ENCODE peak calls at places on chromosomes 12 and 14, in eight cellular contexts. C, B, O, I, Q, L, V and F are unnamed samples.

GRCh38 chr12:54008260-54008552 is 579 bp upstream of the HOXC8 start:
- DNase-seq in C (no peak), B (no peak), O (no peak), I (no peak), Q (no peak), L (no peak), V (no peak), F (no peak)

GRCh38 chr14:68106456-68106855 is 286.9 kb downstream of the RAD51B start:
- DNase-seq in C (no peak), B (no peak), O (no peak), I (no peak), Q (no peak), L (peak), V (no peak), F (no peak)

GRCh38 chr14:79480212-79480611 is 731.1 kb downstream of the DIO2 start:
- DNase-seq in C (no peak), B (no peak), O (no peak), I (no peak), Q (no peak), L (no peak), V (no peak), F (no peak)

GRCh38 chr14:54251356-54251755 is 145.5 kb upstream of the CDKN3 start:
- DNase-seq in C (no peak), B (peak), O (no peak), I (peak), Q (no peak), L (peak), V (peak), F (no peak)

GRCh38 chr14:104732355-104732804 is 8.4 kb downstream of the ADSS1 start:
- DNase-seq in C (no peak), B (peak), O (peak), I (no peak), Q (no peak), L (peak), V (no peak), F (peak)

GRCh38 chr12:89453579-89453978 is 71.0 kb downstream of the GALNT4 start:
- DNase-seq in C (peak), B (no peak), O (no peak), I (no peak), Q (no peak), L (peak), V (peak), F (peak)

GRCh38 chr14:61925043-61925442 is 162.8 kb downstream of the SNAPC1 start:
- DNase-seq in C (peak), B (no peak), O (no peak), I (peak), Q (peak), L (peak), V (no peak), F (peak)

GRCh38 chr12:118714051-118714460 is 267.3 kb upstream of the SRRM4 start:
- DNase-seq in C (no peak), B (no peak), O (no peak), I (peak), Q (peak), L (no peak), V (no peak), F (peak)

GRCh38 chr12:481422-481821 is 21.7 kb downstream of the B4GALNT3 start:
- DNase-seq in C (peak), B (peak), O (no peak), I (no peak), Q (no peak), L (no peak), V (peak), F (no peak)

GRCh38 chr12:109741286-109741969 is 27.8 kb downstream of the FAM222A start:
- DNase-seq in C (no peak), B (peak), O (peak), I (no peak), Q (peak), L (no peak), V (no peak), F (no peak)

GRCh38 chr14:92867246-92867925 is 55.6 kb upstream of the CHGA start:
- DNase-seq in C (no peak), B (no peak), O (no peak), I (no peak), Q (no peak), L (no peak), V (no peak), F (no peak)

GRCh38 chr12:124036117-124037109 is 63.4 kb downstream of the ZNF664 start:
- DNase-seq in C (peak), B (peak), O (peak), I (peak), Q (peak), L (peak), V (peak), F (peak)

GRCh38 chr12:111084172-111084571 is 163.8 kb upstream of the MYL2 start:
- DNase-seq in C (no peak), B (no peak), O (no peak), I (no peak), Q (no peak), L (no peak), V (no peak), F (no peak)

GRCh38 chr12:118816296-118816695 is 165.0 kb upstream of the SRRM4 start:
- DNase-seq in C (no peak), B (no peak), O (no peak), I (no peak), Q (no peak), L (no peak), V (no peak), F (no peak)

GRCh38 chr12:77847665-77848431 is 17.2 kb downstream of the NAV3 start:
- DNase-seq in C (peak), B (no peak), O (no peak), I (peak), Q (no peak), L (peak), V (peak), F (peak)

GRCh38 chr12:89949457-89950195 is 241.0 kb upstream of the ATP2B1 start:
- DNase-seq in C (peak), B (no peak), O (no peak), I (peak), Q (no peak), L (peak), V (peak), F (peak)

GRCh38 chr12:14885718-14886201 is at the start of gene MGP:
- DNase-seq in C (peak), B (no peak), O (no peak), I (peak), Q (no peak), L (no peak), V (peak), F (peak)

GRCh38 chr12:116186482-116187157 is 90.9 kb downstream of the MED13L start:
- DNase-seq in C (no peak), B (no peak), O (no peak), I (no peak), Q (no peak), L (no peak), V (no peak), F (no peak)

GRCh38 chr12:49339464-49339861 is 2.5 kb upstream of the C1QL4 start:
- DNase-seq in C (no peak), B (peak), O (peak), I (no peak), Q (no peak), L (no peak), V (no peak), F (no peak)

GRCh38 chr12:39300799-39301198 is 142.1 kb downstream of the KIF21A start:
- DNase-seq in C (peak), B (no peak), O (no peak), I (no peak), Q (no peak), L (no peak), V (peak), F (peak)

GRCh38 chr12:55009171-55009570 is 10.6 kb upstream of the NEUROD4 start:
- DNase-seq in C (no peak), B (no peak), O (no peak), I (no peak), Q (peak), L (no peak), V (no peak), F (no peak)

GRCh38 chr12:11727133-11727664 is 77.7 kb downstream of the ETV6 start:
- DNase-seq in C (no peak), B (no peak), O (no peak), I (no peak), Q (no peak), L (no peak), V (no peak), F (no peak)

GRCh38 chr14:101254805-101255764 is 306.2 kb upstream of the DIO3 start:
- DNase-seq in C (no peak), B (no peak), O (no peak), I (no peak), Q (no peak), L (no peak), V (peak), F (peak)

GRCh38 chr12:12081836-12082497 is 11.2 kb downstream of the BCL2L14 start:
- DNase-seq in C (peak), B (no peak), O (peak), I (peak), Q (peak), L (peak), V (peak), F (peak)

DNA sequence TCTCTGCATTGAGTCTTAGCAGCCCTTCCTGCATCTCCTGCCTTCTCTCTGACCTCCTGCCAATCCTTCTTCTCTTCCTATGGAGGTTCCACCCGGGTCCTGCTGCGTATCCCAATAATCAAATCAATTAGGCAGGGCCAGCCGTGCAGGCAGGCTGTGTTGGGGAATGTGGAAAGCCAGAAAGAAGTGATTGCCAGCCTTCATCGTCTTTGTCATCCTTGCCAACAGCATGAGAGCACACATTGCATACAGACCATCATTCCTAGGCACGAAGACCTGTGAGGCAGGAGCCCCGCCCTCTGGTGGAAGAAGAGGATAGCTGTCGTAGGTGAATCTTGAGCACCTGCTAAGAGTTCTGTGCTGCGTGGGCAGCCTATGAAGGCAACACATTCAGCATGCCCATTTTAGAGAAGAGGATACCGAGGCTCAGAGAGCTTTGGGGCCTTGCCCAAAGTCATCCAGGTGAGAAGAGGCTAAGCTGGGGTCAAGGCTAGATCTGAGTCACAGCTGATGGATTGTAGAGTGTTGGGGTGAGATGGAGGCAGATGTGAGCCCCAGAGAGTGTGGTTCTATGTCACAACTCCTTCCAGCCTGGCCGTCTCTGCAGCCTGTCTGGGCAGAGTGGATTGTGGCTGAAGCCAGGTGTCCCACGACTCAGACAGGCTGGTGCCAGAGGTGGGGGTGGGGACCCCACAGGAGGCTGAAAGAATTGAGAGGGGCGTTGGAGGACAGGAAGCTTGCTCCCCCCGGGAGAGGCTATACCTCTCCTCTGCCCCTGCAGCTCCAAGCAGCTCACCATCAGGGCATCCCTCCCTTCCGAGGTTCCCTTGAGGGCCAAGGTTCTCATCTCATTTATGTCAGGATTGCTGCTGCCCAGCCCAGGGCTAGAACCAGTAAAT is 12.7 kb downstream of the C14orf132 start:
- DNase-seq in C (no peak), B (peak), O (no peak), I (peak), Q (peak), L (peak), V (no peak), F (peak)
- TF ChIP-seq CTCF in C (peak), B (no peak), O (no peak), I (peak), Q (peak), L (peak), V (peak), F (peak)

GRCh38 chr14:95614335-95614734 is 71.9 kb upstream of the TCL1B start:
- DNase-seq in C (no peak), B (no peak), O (no peak), I (no peak), Q (peak), L (no peak), V (peak), F (no peak)
- TF ChIP-seq CTCF in C (no peak), B (no peak), O (no peak), I (no peak), Q (peak), L (no peak), V (no peak), F (no peak)

GRCh38 chr12:61538951-61539350 is 721.3 kb upstream of the USP15 start:
- DNase-seq in C (no peak), B (no peak), O (no peak), I (peak), Q (peak), L (peak), V (peak), F (peak)
- TF ChIP-seq CTCF in C (no peak), B (no peak), O (no peak), I (peak), Q (peak), L (peak), V (no peak), F (peak)

GRCh38 chr12:94710933-94711332 is 60.6 kb upstream of the TMCC3 start:
- DNase-seq in C (no peak), B (no peak), O (peak), I (peak), Q (peak), L (peak), V (peak), F (peak)
- TF ChIP-seq CTCF in C (peak), B (no peak), O (no peak), I (peak), Q (peak), L (no peak), V (peak), F (peak)

DNA sequence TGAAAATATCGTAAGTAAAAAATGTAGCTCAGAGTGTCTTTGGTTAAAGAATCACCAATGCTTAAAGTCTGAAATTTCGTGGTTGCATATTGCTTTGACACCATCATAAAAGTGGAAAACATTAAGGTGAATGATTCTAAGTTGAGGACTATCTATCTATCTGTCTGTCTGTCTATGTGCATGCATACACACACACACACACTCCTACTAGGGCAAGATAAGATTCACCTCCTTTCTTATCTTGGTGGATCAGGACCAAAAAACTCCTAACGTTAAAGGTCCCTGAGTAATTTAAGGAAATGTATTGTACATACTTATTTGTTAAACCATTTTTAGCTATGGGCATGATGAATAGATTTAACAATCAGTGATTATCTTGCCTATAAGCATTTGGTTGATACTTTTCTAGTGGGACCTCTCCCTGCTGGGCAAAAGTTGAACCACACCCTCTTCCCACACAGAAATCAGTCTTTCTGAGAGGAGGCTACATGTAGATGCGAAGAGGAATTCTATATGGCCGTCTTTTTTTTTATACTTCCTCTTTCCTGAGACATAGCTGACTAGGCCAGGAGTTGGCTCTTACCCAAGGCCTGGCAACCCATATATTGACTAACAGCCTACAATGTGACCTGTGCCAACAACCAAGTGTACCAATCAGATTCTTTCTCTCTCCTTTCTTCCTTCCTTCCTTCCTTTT is 19.3 kb upstream of the LLPH start:
- DNase-seq in C (no peak), B (peak), O (peak), I (peak), Q (no peak), L (peak), V (peak), F (no peak)
- TF ChIP-seq CTCF in C (no peak), B (no peak), O (no peak), I (peak), Q (no peak), L (peak), V (peak), F (no peak)

GRCh38 chr12:130881548-130881947 is 9.7 kb downstream of the RAN start:
- DNase-seq in C (no peak), B (no peak), O (no peak), I (no peak), Q (no peak), L (no peak), V (no peak), F (no peak)
- TF ChIP-seq CTCF in C (no peak), B (no peak), O (no peak), I (no peak), Q (no peak), L (no peak), V (no peak), F (no peak)

GRCh38 chr12:43333650-43334043 is 218.4 kb downstream of the ADAMTS20 start:
- DNase-seq in C (no peak), B (no peak), O (no peak), I (no peak), Q (no peak), L (no peak), V (no peak), F (no peak)

GRCh38 chr12:43337571-43338497 is 214.2 kb downstream of the ADAMTS20 start:
- DNase-seq in C (peak), B (no peak), O (no peak), I (peak), Q (no peak), L (peak), V (peak), F (peak)

GRCh38 chr12:43338848-43339526 is 213.0 kb downstream of the ADAMTS20 start:
- DNase-seq in C (peak), B (no peak), O (no peak), I (peak), Q (peak), L (peak), V (peak), F (peak)

GRCh38 chr12:43332977-43333649 is 218.9 kb downstream of the ADAMTS20 start:
- DNase-seq in C (peak), B (no peak), O (no peak), I (peak), Q (no peak), L (peak), V (peak), F (no peak)

GRCh38 chr12:43336962-43337555 is 214.9 kb downstream of the ADAMTS20 start:
- DNase-seq in C (peak), B (no peak), O (no peak), I (peak), Q (no peak), L (peak), V (peak), F (peak)
- TF ChIP-seq CTCF in C (peak), B (no peak), O (no peak), I (peak), Q (no peak), L (peak), V (peak), F (peak)

DNA sequence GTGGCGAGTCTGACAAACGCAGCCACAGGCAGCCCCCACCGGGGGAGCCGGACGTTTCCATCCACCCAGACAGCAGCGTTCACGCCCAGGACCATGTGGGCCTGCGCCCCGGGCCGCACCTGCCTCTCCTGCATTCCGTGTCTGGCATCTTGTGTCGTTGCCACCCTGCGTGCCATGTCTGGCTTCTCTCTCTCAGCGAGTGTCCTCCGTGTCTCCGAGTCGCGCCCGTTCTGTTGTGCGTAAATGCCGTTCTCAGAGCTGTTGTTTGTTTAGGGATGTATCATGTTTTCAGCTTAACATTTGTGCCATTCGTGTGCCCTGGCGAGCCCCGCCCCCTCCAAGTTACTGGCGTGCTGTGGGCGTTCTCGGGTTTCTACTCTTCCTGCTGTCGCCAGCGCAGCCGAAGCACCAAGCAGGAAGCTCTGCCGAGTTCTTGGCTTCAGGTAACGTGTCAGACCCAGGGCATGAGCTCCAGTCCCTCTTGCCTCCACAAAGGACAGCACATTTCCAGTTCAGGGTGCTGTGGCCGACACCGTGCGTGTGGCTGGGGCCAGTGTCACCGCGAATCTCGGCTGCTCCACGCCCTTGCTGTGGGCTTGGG is 34.6 kb downstream of the NOC4L start:
- DNase-seq in C (no peak), B (no peak), O (no peak), I (peak), Q (no peak), L (no peak), V (no peak), F (no peak)
- TF ChIP-seq CTCF in C (no peak), B (no peak), O (no peak), I (no peak), Q (no peak), L (no peak), V (no peak), F (no peak)

DNA sequence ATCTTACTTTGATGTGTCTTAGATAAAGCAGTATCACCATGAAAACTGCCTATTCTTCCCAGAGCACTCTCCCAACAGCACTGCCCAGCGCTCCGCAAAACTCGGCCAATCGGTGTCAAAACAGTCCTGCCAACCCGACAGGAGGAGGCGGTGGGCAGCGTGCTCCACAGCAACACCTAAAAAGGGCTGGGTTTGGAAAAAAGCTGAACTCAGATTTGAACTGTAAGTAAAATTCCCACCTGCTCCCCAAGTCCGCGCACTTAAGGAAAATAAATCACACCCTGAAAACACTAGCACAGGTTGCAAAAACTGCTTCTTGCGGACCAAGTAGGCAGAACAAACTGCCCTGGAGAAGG is 720 bp downstream of the IPO8 start:
- DNase-seq in C (peak), B (peak), O (peak), I (peak), Q (peak), L (peak), V (peak), F (peak)
- TF ChIP-seq CTCF in C (no peak), B (no peak), O (no peak), I (no peak), Q (no peak), L (peak), V (no peak), F (no peak)